ENCODE peak calls at places on chromosomes 4 and X, in eight cellular contexts. H, G, K, A, D, S, T and O are unnamed samples.
A peak's percentile ranks its signal among the peaks of the same experiment; 100 is the strongest.

GRCh38 chr4:178296669-178297068 is 854.4 kb upstream of the AGA start:
- DNase-seq in G (no peak), D (no peak), K (no peak), H (no peak), S (no peak), A (no peak), T (no peak), O (no peak)

GRCh38 chr4:141896687-141897086 is 260.3 kb downstream of the IL15 start:
- DNase-seq in K (no peak), G (no peak), H (no peak), T (no peak), S (no peak), A (no peak), D (no peak), O (no peak)

GRCh38 chrX:24124227-24124799 is 25.2 kb upstream of the ZFX start:
- DNase-seq in G (no peak), S (no peak), D (no peak), K (no peak), T (no peak), H (no peak), A (no peak), O (no peak)

GRCh38 chr4:121181493-121181892 is 17.4 kb upstream of the TNIP3 start:
- DNase-seq in H (no peak), A (no peak), T (no peak), K (no peak), D (no peak), G (no peak), S (no peak), O (no peak)

GRCh38 chr4:114028071-114028470 is 48.6 kb upstream of the ARSJ start:
- DNase-seq in T (no peak), K (no peak), H (no peak), A (no peak), S (no peak), D (no peak), G (no peak), O (no peak)

GRCh38 chrX:87636533-87636932 is 118.9 kb downstream of the KLHL4 start:
- DNase-seq in S (no peak), G (no peak), D (no peak), T (no peak), K (no peak), H (no peak), A (no peak), O (no peak)

GRCh38 chr4:152229782-152230289 is 306.1 kb downstream of the FBXW7 start:
- DNase-seq in K (no peak), S (no peak), G (no peak), A (no peak), H (no peak), T (no peak), D (no peak), O (no peak)

GRCh38 chrX:2311483-2311882 is 189.3 kb downstream of the DHRSX start:
- DNase-seq in T (no peak), D (no peak), S (no peak), H (no peak), G (no peak), A (no peak), K (no peak), O (no peak)

GRCh38 chr4:7890635-7891393 is 48.8 kb downstream of the AFAP1 start:
- DNase-seq in D (no peak), A (no peak), H (no peak), S (no peak), G (no peak), T (no peak), K (no peak), O (no peak)

GRCh38 chr4:168857546-168858314 is 152.3 kb downstream of the CBR4 start:
- DNase-seq in K (no peak), G (no peak), D (no peak), T (no peak), A (no peak), H (no peak), S (no peak), O (no peak)

GRCh38 chrX:28124416-28124815 is 143.2 kb upstream of the DCAF8L1 start:
- DNase-seq in G (no peak), H (no peak), T (no peak), A (no peak), S (no peak), D (no peak), K (no peak), O (no peak)

GRCh38 chr4:2373532-2373931 is 44.9 kb downstream of the ZFYVE28 start:
- DNase-seq in D (no peak), S (no peak), K (no peak), T (no peak), G (no peak), A (no peak), H (no peak), O (no peak)

GRCh38 chr4:61511716-61512488 is 311.8 kb downstream of the ADGRL3 start:
- DNase-seq in S (no peak), A (no peak), D (no peak), T (no peak), G (no peak), K (no peak), H (no peak), O (no peak)

GRCh38 chrX:55759478-55759877 is 41.9 kb downstream of the RRAGB start:
- DNase-seq in D (no peak), S (no peak), A (no peak), K (no peak), H (no peak), G (no peak), T (no peak), O (no peak)

GRCh38 chr4:149997881-149998421 is 80.3 kb upstream of the DCLK2 start:
- DNase-seq in G (no peak), A (no peak), H (no peak), K (no peak), D (no peak), S (no peak), T (no peak), O (no peak)

GRCh38 chrX:36434521-36434920 is 515.0 kb downstream of the CFAP47 start:
- DNase-seq in S (no peak), K (no peak), A (no peak), H (no peak), G (no peak), T (no peak), D (no peak), O (no peak)

GRCh38 chrX:53076671-53077070 is 5.5 kb upstream of the TSPYL2 start:
- DNase-seq in H (no peak), D (no peak), K (no peak), S (no peak), A (no peak), G (no peak), T (no peak), O (no peak)

GRCh38 chr4:7425591-7426468 is 8.9 kb downstream of the PSAPL1 start:
- DNase-seq in H (no peak), K (no peak), G (no peak), T (no peak), A (no peak), D (no peak), S (no peak), O (no peak)

GRCh38 chr4:111811661-111812060 is 333.6 kb upstream of the FAM241A start:
- DNase-seq in D (no peak), A (no peak), S (no peak), K (no peak), H (no peak), G (no peak), T (no peak), O (no peak)

GRCh38 chrX:19194285-19195242 is 72.3 kb upstream of the ADGRG2 start:
- DNase-seq in S (no peak), G (no peak), T (no peak), K (no peak), A (no peak), H (no peak), D (no peak), O (no peak)

GRCh38 chr4:78299565-78299972 is 242.4 kb downstream of the FRAS1 start:
- DNase-seq in D (no peak), K (no peak), G (no peak), H (no peak), S (no peak), A (no peak), T (no peak), O (no peak)

GRCh38 chr4:112266823-112267222 is 18.9 kb downstream of the TIFA start:
- DNase-seq in H (no peak), D (no peak), S (no peak), G (no peak), T (no peak), A (no peak), K (no peak), O (no peak)

GRCh38 chr4:15756361-15756861 is 21.7 kb upstream of the CD38 start:
- DNase-seq in G (peak; percentile 75), S (peak; percentile 55), D (peak; percentile 46), K (peak; percentile 76), H (no peak), A (peak; percentile 21), T (peak; percentile 60), O (no peak)

GRCh38 chr4:139910106-139910505 is 243.9 kb downstream of the MAML3 start:
- DNase-seq in D (no peak), H (no peak), K (no peak), A (no peak), T (no peak), G (no peak), S (no peak), O (no peak)

GRCh38 chr4:151227731-151228130 is 49.2 kb upstream of the PRSS48 start:
- DNase-seq in A (no peak), H (peak; percentile 15), K (no peak), D (no peak), S (no peak), G (no peak), T (no peak), O (no peak)

GRCh38 chr4:70901607-70901983 is 574 bp upstream of the MOB1B start:
- DNase-seq in H (no peak), T (no peak), A (no peak), S (no peak), D (no peak), K (no peak), G (no peak), O (no peak)